ENCODE peak calls at places on chromosomes 12 and 14, in seven cellular contexts. V is SK-N-SH, Y is K562, N is HepG2, G is H1, P is HCT116, T is GM12878. I is an unnamed sample.
A peak's percentile ranks its signal among the peaks of the same experiment; 100 is the strongest.

GRCh38 chr12:4781212-4781611 is 61.0 kb downstream of the GALNT8 start:
- DNase-seq in V (no peak), Y (no peak), N (no peak), G (no peak), P (no peak), T (no peak), I (no peak)

GRCh38 chr12:131854861-131855476 is 26.8 kb downstream of the MMP17 start:
- DNase-seq in V (no peak), Y (no peak), N (no peak), G (no peak), P (no peak), T (no peak), I (no peak)

GRCh38 chr14:28308727-28309126 is 457.9 kb upstream of the FOXG1 start:
- DNase-seq in V (no peak), Y (no peak), N (no peak), G (no peak), P (no peak), T (no peak), I (no peak)

GRCh38 chr14:25400607-25401206 is 350.8 kb upstream of the STXBP6 start:
- DNase-seq in V (peak; percentile 9), Y (peak; percentile 15), N (peak; percentile 70), G (no peak), P (no peak), T (no peak), I (peak; percentile 62)

GRCh38 chr14:89828473-89829200 is 125.9 kb downstream of the EFCAB11 start:
- DNase-seq in V (no peak), Y (no peak), N (no peak), G (no peak), P (no peak), T (no peak), I (no peak)

GRCh38 chr12:118307069-118307954 is 65.4 kb downstream of the TAOK3 start:
- DNase-seq in V (no peak), Y (no peak), N (no peak), G (no peak), P (no peak), T (peak; percentile 69), I (no peak)

GRCh38 chr14:102891556-102891955 is 30.9 kb upstream of the AMN start:
- DNase-seq in V (no peak), Y (no peak), N (no peak), G (no peak), P (no peak), T (no peak), I (no peak)

GRCh38 chr14:44979740-44980346 is 17.9 kb downstream of the TOGARAM1 start:
- DNase-seq in V (peak; percentile 28), Y (no peak), N (no peak), G (no peak), P (no peak), T (no peak), I (peak; percentile 10)

GRCh38 chr14:78700236-78700635 is 530.1 kb downstream of the NRXN3 start:
- DNase-seq in V (no peak), Y (no peak), N (no peak), G (no peak), P (no peak), T (no peak), I (peak; percentile 9)

GRCh38 chr14:66104486-66104885 is 381.7 kb upstream of the CCDC196 start:
- DNase-seq in V (no peak), Y (peak; percentile 21), N (no peak), G (no peak), P (no peak), T (no peak), I (no peak)

GRCh38 chr12:2341871-2342270 is 289.1 kb downstream of the CACNA1C start:
- DNase-seq in V (no peak), Y (no peak), N (no peak), G (no peak), P (no peak), T (no peak), I (no peak)

GRCh38 chr14:30115756-30116155 is 188.1 kb upstream of the PRKD1 start:
- DNase-seq in V (no peak), Y (no peak), N (no peak), G (no peak), P (no peak), T (no peak), I (no peak)

GRCh38 chr12:53476769-53477209 is 22.5 kb downstream of the MAP3K12 start:
- DNase-seq in V (peak; percentile 67), Y (peak; percentile 52), N (no peak), G (no peak), P (no peak), T (no peak), I (no peak)

GRCh38 chr12:50132505-50133135 is 20.6 kb downstream of the COX14 start:
- DNase-seq in V (peak; percentile 38), Y (no peak), N (peak; percentile 48), G (no peak), P (no peak), T (no peak), I (peak; percentile 29)

GRCh38 chr12:84842406-84843013 is 70.1 kb downstream of the SLC6A15 start:
- DNase-seq in V (peak; percentile 32), Y (peak; percentile 10), N (peak; percentile 16), G (no peak), P (peak; percentile 28), T (no peak), I (peak; percentile 68)

GRCh38 chr14:24092960-24093900 is 881 bp upstream of the PCK2 start:
- DNase-seq in V (no peak), Y (no peak), N (no peak), G (no peak), P (no peak), T (no peak), I (no peak)

GRCh38 chr14:90587918-90588317 is 191.1 kb downstream of the CALM1 start:
- DNase-seq in V (no peak), Y (no peak), N (no peak), G (no peak), P (no peak), T (no peak), I (no peak)

GRCh38 chr12:62522984-62523383 is 56.4 kb downstream of the MON2 start:
- DNase-seq in V (no peak), Y (no peak), N (no peak), G (no peak), P (no peak), T (no peak), I (no peak)

GRCh38 chr12:108955225-108955835 is 65.5 kb downstream of the SVOP start:
- DNase-seq in V (peak; percentile 8), Y (no peak), N (peak; percentile 7), G (no peak), P (no peak), T (no peak), I (peak; percentile 48)

GRCh38 chr12:66232258-66232657 is 43.2 kb downstream of the IRAK3 start:
- DNase-seq in V (no peak), Y (no peak), N (no peak), G (no peak), P (no peak), T (no peak), I (no peak)

GRCh38 chr14:84208451-84208850 is 1321.5 kb upstream of the FLRT2 start:
- DNase-seq in V (no peak), Y (no peak), N (no peak), G (no peak), P (no peak), T (no peak), I (peak; percentile 23)

GRCh38 chr14:81234268-81234667 is 13.5 kb upstream of the GTF2A1 start:
- DNase-seq in V (peak; percentile 44), Y (no peak), N (peak; percentile 12), G (no peak), P (no peak), T (no peak), I (no peak)

GRCh38 chr12:123071401-123072304 is 79.2 kb downstream of the PITPNM2 start:
- DNase-seq in V (no peak), Y (no peak), N (no peak), G (no peak), P (no peak), T (no peak), I (no peak)

GRCh38 chr12:47789141-47789540 is 16.1 kb downstream of the SLC48A1 start:
- DNase-seq in V (no peak), Y (no peak), N (no peak), G (no peak), P (no peak), T (no peak), I (no peak)
- TF ChIP-seq JUND in V (no peak), Y (no peak), N (no peak), G (no peak), P (no peak), T (no peak), I (no peak)

GRCh38 chr14:74911221-74911620 is 11.8 kb downstream of the RPS6KL1 start:
- DNase-seq in V (no peak), Y (no peak), N (no peak), G (no peak), P (no peak), T (no peak), I (no peak)
- TF ChIP-seq JUND in V (no peak), Y (no peak), N (no peak), G (no peak), P (no peak), T (no peak), I (no peak)

GRCh38 chr12:96906849-96907664 is at the start of gene NEDD1:
- DNase-seq in V (peak; percentile 94), Y (peak; percentile 94), N (peak; percentile 79), G (peak; percentile 77), P (peak; percentile 45), T (no peak), I (peak; percentile 94)

GRCh38 chr12:96906498-96906848 is 584 bp upstream of the NEDD1 start:
- DNase-seq in V (no peak), Y (no peak), N (no peak), G (no peak), P (no peak), T (no peak), I (no peak)

GRCh38 chr12:96907681-96908163 is 665 bp downstream of the NEDD1 start:
- DNase-seq in V (peak; percentile 42), Y (peak; percentile 19), N (peak; percentile 15), G (no peak), P (no peak), T (no peak), I (peak; percentile 31)

GRCh38 chr12:96901175-96901574 is 5.9 kb upstream of the NEDD1 start:
- DNase-seq in V (no peak), Y (no peak), N (no peak), G (no peak), P (no peak), T (no peak), I (no peak)

DNA sequence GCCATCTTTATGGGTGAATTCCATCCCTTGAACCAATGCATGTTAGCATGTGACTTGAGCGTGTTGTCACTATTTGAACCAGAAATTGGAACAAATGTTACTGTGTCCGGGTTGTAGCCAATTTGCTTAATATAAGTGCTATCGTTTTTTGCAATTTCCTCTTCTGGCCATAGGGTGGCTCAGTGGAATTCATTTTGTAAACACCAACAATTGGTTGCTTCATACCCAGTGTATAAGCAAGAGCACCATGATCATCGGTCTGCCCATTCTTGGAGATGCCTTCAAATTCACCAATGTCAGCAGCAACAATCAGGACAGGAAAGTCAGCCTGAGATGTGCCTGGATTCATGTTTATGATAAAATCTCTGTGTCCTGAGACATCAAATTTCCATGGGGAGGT is 5.0 kb upstream of the NEDD1 start:
- DNase-seq in V (no peak), Y (no peak), N (no peak), G (no peak), P (no peak), T (no peak), I (no peak)
- TF ChIP-seq JUND in V (no peak), Y (no peak), N (no peak), G (no peak), P (no peak), T (no peak), I (no peak)

DNA sequence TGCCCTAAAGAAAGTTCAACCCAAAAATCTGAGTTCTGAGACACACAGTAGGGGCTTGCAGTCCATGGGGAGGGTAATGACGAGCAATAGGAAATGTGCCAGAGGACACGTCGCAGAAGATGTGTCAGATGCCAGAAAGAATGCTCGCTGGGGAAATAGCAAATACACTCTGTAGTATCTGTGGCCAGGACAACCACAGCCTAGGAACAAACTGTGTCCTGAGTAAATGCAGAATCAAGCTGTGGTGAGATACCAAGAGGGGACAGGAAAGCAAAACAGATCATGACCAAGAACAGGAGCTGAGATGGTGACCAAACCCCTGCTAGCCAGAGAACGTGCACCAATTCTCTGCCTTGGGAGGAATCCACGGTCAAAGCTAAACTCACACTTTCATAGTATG is 9.1 kb downstream of the CRACR2A start:
- DNase-seq in V (no peak), Y (no peak), N (no peak), G (no peak), P (no peak), T (peak; percentile 39), I (no peak)
- TF ChIP-seq JUND in V (no peak), Y (no peak), N (no peak), G (no peak), P (no peak), T (no peak), I (no peak)